ENCODE peak calls at places on chromosomes 16 and 17, in six cellular contexts. L is ovary; I is naive thymus-derived CD4-positive, alpha-beta T cell; N is heart left ventricle; E is A549; K is CD8-positive, alpha-beta T cell. C is an unnamed sample.

GRCh38 chr17:75830168-75831031 is 13.8 kb downstream of the UNC13D start:
- DNase-seq in K (peak), L (no peak), I (no peak), N (no peak), E (no peak), C (no peak)

GRCh38 chr17:77571562-77571981 is 386.9 kb upstream of the TNRC6C start:
- DNase-seq in L (no peak), N (no peak), I (no peak), K (no peak), E (no peak), C (no peak)

GRCh38 chr17:73609078-73609477 is 35.2 kb downstream of the SDK2 start:
- DNase-seq in N (no peak), K (no peak), I (no peak), L (no peak), E (no peak), C (no peak)

GRCh38 chr17:37701424-37702020 is 43.3 kb downstream of the HNF1B start:
- DNase-seq in L (no peak), E (peak), N (no peak), K (peak), I (peak), C (peak)

GRCh38 chr16:78576941-78577340 is 477.5 kb downstream of the WWOX start:
- DNase-seq in L (no peak), K (no peak), N (no peak), E (peak), I (no peak), C (no peak)

GRCh38 chr17:55567240-55568216 is 56.3 kb upstream of the SMIM36 start:
- DNase-seq in N (peak), I (no peak), E (no peak), L (peak), K (no peak), C (peak)

GRCh38 chr17:1108810-1109605 is 70.8 kb downstream of the ABR start:
- DNase-seq in N (peak), K (peak), E (peak), L (peak), I (peak), C (peak)

GRCh38 chr17:82283208-82283749 is 9.8 kb upstream of the CSNK1D start:
- DNase-seq in E (peak), N (no peak), I (peak), K (peak), L (no peak), C (no peak)

GRCh38 chr17:82490512-82491195 is 28.9 kb upstream of the FOXK2 start:
- DNase-seq in L (no peak), I (no peak), E (no peak), K (no peak), N (no peak), C (no peak)

GRCh38 chr17:48002208-48002919 is 31.5 kb downstream of the CDK5RAP3 start:
- DNase-seq in K (no peak), L (no peak), I (no peak), N (no peak), E (peak), C (no peak)

GRCh38 chr17:76054112-76054476 is 18.2 kb downstream of the SRP68 start:
- DNase-seq in E (no peak), I (no peak), L (no peak), N (no peak), K (no peak), C (no peak)

GRCh38 chr17:1110844-1111598 is 68.8 kb downstream of the ABR start:
- DNase-seq in N (peak), K (no peak), L (no peak), E (peak), I (no peak), C (peak)

GRCh38 chr17:76678330-76678729 is 32.4 kb downstream of the MXRA7 start:
- DNase-seq in K (peak), E (no peak), L (no peak), I (no peak), N (no peak), C (no peak)

GRCh38 chr17:78716292-78716691 is 65.8 kb downstream of the CYTH1 start:
- DNase-seq in N (no peak), K (no peak), I (no peak), E (no peak), L (no peak), C (no peak)

GRCh38 chr17:78718575-78719209 is 63.4 kb downstream of the CYTH1 start:
- DNase-seq in I (no peak), K (no peak), E (no peak), N (no peak), L (no peak), C (no peak)

GRCh38 chr17:78715876-78716275 is 66.2 kb downstream of the CYTH1 start:
- DNase-seq in I (no peak), N (no peak), L (no peak), E (no peak), K (no peak), C (no peak)

GRCh38 chr17:78716814-78717393 is 65.2 kb downstream of the CYTH1 start:
- DNase-seq in E (peak), K (peak), L (peak), N (peak), I (no peak), C (peak)

DNA sequence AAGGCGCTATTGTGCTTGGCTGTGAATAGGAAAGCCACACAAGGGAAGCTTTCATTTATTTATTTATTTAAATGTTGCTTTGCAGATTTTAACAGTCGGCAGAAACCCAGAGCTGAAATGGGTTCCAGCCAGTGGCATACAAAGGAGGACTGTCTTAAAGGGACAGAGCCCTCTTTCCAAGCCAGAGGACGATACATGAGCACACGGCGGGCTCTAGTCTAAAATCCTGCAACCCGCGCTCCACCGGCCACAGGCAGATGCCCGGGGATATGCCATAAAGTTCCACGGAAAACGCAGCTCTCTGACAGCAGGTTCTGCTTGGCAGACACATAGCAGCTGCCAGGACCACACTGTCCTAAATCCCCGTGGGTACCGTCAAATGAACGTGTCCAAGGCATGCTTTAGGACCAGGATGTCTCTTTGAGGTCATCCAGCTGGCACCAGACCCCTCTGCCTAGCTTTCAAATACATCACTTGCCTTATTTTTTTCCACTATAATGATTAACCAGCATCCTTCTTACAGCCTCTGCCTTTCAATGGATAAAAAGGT is 64.6 kb downstream of the CYTH1 start:
- DNase-seq in E (peak), K (no peak), N (no peak), I (no peak), L (peak), C (no peak)
- H3K27ac ChIP-seq in E (peak), K (no peak), N (peak), I (peak), L (no peak), C (no peak)

GRCh38 chr16:53913920-53914319 is 210.0 kb downstream of the FTO start:
- DNase-seq in K (no peak), L (no peak), I (no peak), E (no peak), N (no peak), C (no peak)
- H3K27ac ChIP-seq in K (no peak), L (no peak), I (no peak), E (peak), N (no peak), C (peak)

DNA sequence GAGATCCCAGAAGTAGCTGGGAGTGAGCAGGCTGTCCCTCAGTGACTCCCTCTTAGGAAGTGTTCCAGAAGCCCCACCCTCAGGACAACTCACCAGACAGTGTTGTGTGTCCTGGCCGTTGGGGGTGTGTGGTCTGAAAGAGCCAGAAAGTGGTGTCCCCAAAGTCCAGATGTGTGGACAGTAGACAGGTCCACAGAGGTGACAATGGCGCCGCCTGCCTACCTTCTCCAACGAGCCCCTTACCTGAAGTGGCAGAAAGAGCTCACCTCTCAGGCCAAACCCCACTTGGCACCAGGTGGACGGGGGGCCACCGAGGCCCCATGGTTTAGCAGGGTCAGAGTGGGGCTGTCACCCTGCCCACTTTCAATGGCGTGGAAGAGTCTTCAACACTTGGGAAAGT is 19.9 kb downstream of the C17orf100 start:
- DNase-seq in I (no peak), E (no peak), K (no peak), N (no peak), L (no peak), C (no peak)
- H3K27ac ChIP-seq in I (no peak), E (no peak), K (no peak), N (no peak), L (no peak), C (no peak)

GRCh38 chr17:50918071-50918932 is 52.1 kb upstream of the TOB1 start:
- DNase-seq in K (no peak), I (no peak), L (no peak), E (no peak), N (peak), C (no peak)

GRCh38 chr17:50916026-50916707 is 50.0 kb upstream of the TOB1 start:
- DNase-seq in E (no peak), L (no peak), K (no peak), I (no peak), N (no peak), C (no peak)

GRCh38 chr17:50916708-50917417 is 50.7 kb upstream of the TOB1 start:
- DNase-seq in K (no peak), L (no peak), E (no peak), I (no peak), N (peak), C (peak)

GRCh38 chr17:50918933-50919296 is 52.8 kb upstream of the TOB1 start:
- DNase-seq in I (peak), K (no peak), L (no peak), N (no peak), E (no peak), C (no peak)

DNA sequence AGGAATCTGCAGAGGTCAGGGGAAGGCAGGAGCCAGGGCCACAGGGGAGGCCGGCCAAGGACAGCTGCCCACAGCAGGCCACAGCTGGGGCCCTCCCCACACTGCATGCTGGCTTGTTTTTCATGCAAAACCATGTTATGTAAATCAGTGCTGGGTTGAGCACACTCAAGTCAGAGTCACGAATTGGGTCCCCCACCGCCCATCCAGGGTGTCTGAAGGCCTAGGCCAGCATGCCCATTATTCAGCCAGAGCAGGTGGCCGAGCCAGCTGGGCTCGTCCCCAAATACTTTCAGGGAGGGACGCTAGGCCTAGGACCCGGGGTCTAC is 51.2 kb upstream of the TOB1 start:
- DNase-seq in I (no peak), L (no peak), E (no peak), N (no peak), K (no peak), C (no peak)
- H3K27ac ChIP-seq in I (no peak), L (no peak), E (peak), N (peak), K (no peak), C (no peak)

DNA sequence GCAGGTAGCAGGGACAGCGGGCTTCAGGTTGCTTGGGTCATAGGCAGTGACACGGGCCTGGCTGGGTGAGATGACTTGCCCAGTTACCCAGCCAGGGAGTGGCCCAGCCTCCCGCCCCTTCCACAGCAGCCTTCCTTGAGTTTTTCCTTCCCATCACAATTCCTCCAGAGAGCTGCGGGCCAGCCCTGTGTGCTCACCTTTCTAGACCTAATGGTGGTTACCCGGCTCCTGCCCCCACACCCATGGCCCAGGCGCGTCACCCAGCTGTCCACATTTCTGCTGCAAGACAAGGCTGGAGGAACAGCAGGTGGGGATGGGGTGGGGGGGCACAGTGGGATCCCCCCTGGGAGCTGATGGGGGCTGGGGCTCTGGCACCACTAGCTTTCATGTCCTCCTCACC is 203.2 kb downstream of the NTN1 start:
- DNase-seq in L (no peak), K (no peak), I (no peak), E (no peak), N (no peak), C (no peak)
- H3K27ac ChIP-seq in L (no peak), K (no peak), I (no peak), E (no peak), N (no peak), C (no peak)